ENCODE peak calls at places on chromosomes 5 and 9, in eight cellular contexts. One of them, this sample, is unnamed.

GRCh38 chr9:81032030-81032572 is 657.2 kb downstream of the TLE1 start:
- DNase-seq in trophoblast cell: no peak
- DNase-seq in aorta: peak; percentile 54
- DNase-seq in cardiac muscle cell: no peak
- DNase-seq in body of pancreas: peak; percentile 75
- DNase-seq in IMR-90: peak; percentile 89
- DNase-seq in transverse colon: no peak
- DNase-seq in heart left ventricle: peak; percentile 20
- DNase-seq in this sample: no peak

GRCh38 chr5:129438322-129438721 is 21.8 kb upstream of the ADAMTS19 start:
- DNase-seq in trophoblast cell: no peak
- DNase-seq in body of pancreas: peak; percentile 35
- DNase-seq in heart left ventricle: no peak
- DNase-seq in transverse colon: no peak
- DNase-seq in aorta: no peak
- DNase-seq in cardiac muscle cell: no peak
- DNase-seq in IMR-90: no peak
- DNase-seq in this sample: no peak

GRCh38 chr9:132908635-132909034 is 29.9 kb downstream of the SPACA9 start:
- DNase-seq in trophoblast cell: no peak
- DNase-seq in heart left ventricle: no peak
- DNase-seq in cardiac muscle cell: no peak
- DNase-seq in aorta: no peak
- DNase-seq in body of pancreas: no peak
- DNase-seq in IMR-90: no peak
- DNase-seq in transverse colon: no peak
- DNase-seq in this sample: no peak

GRCh38 chr9:1743121-1743710 is 271.9 kb upstream of the SMARCA2 start:
- DNase-seq in aorta: no peak
- DNase-seq in transverse colon: no peak
- DNase-seq in trophoblast cell: no peak
- DNase-seq in body of pancreas: no peak
- DNase-seq in heart left ventricle: no peak
- DNase-seq in cardiac muscle cell: no peak
- DNase-seq in IMR-90: no peak
- DNase-seq in this sample: no peak

GRCh38 chr5:17238521-17239041 is 21.1 kb downstream of the BASP1 start:
- DNase-seq in IMR-90: peak; percentile 82
- DNase-seq in transverse colon: no peak
- DNase-seq in body of pancreas: no peak
- DNase-seq in cardiac muscle cell: no peak
- DNase-seq in heart left ventricle: no peak
- DNase-seq in trophoblast cell: no peak
- DNase-seq in aorta: no peak
- DNase-seq in this sample: no peak

GRCh38 chr9:94900222-94901018 is 173.9 kb downstream of the AOPEP start:
- DNase-seq in cardiac muscle cell: no peak
- DNase-seq in aorta: no peak
- DNase-seq in body of pancreas: no peak
- DNase-seq in transverse colon: no peak
- DNase-seq in trophoblast cell: no peak
- DNase-seq in IMR-90: peak; percentile 97
- DNase-seq in heart left ventricle: no peak
- DNase-seq in this sample: no peak

GRCh38 chr5:15249152-15249551 is 250.8 kb upstream of the FBXL7 start:
- DNase-seq in cardiac muscle cell: no peak
- DNase-seq in IMR-90: peak; percentile 84
- DNase-seq in trophoblast cell: no peak
- DNase-seq in heart left ventricle: no peak
- DNase-seq in aorta: no peak
- DNase-seq in body of pancreas: no peak
- DNase-seq in transverse colon: no peak
- DNase-seq in this sample: no peak

GRCh38 chr9:110728058-110728457 is 59.5 kb downstream of the MUSK start:
- DNase-seq in cardiac muscle cell: no peak
- DNase-seq in IMR-90: no peak
- DNase-seq in transverse colon: no peak
- DNase-seq in aorta: no peak
- DNase-seq in trophoblast cell: no peak
- DNase-seq in body of pancreas: no peak
- DNase-seq in heart left ventricle: no peak
- DNase-seq in this sample: no peak

GRCh38 chr5:59126665-59127354 is 543.9 kb downstream of the RAB3C start:
- DNase-seq in heart left ventricle: no peak
- DNase-seq in trophoblast cell: peak; percentile 16
- DNase-seq in body of pancreas: no peak
- DNase-seq in cardiac muscle cell: no peak
- DNase-seq in transverse colon: no peak
- DNase-seq in aorta: no peak
- DNase-seq in IMR-90: peak; percentile 55
- DNase-seq in this sample: no peak

GRCh38 chr5:141338538-141339306 is at the start of gene PCDHGA2:
- DNase-seq in IMR-90: peak; percentile 66
- DNase-seq in body of pancreas: no peak
- DNase-seq in heart left ventricle: peak; percentile 52
- DNase-seq in transverse colon: no peak
- DNase-seq in aorta: no peak
- DNase-seq in trophoblast cell: no peak
- DNase-seq in cardiac muscle cell: no peak
- DNase-seq in this sample: no peak

GRCh38 chr5:15594922-15595568 is 95.1 kb downstream of the FBXL7 start:
- DNase-seq in transverse colon: no peak
- DNase-seq in aorta: no peak
- DNase-seq in IMR-90: no peak
- DNase-seq in trophoblast cell: no peak
- DNase-seq in body of pancreas: no peak
- DNase-seq in heart left ventricle: no peak
- DNase-seq in cardiac muscle cell: no peak
- DNase-seq in this sample: no peak

GRCh38 chr9:112856843-112857242 is 33.8 kb downstream of the SLC46A2 start:
- DNase-seq in heart left ventricle: no peak
- DNase-seq in IMR-90: no peak
- DNase-seq in body of pancreas: no peak
- DNase-seq in trophoblast cell: no peak
- DNase-seq in cardiac muscle cell: no peak
- DNase-seq in transverse colon: no peak
- DNase-seq in aorta: no peak
- DNase-seq in this sample: no peak

GRCh38 chr9:34496149-34496712 is 26.6 kb downstream of the ENHO start:
- DNase-seq in body of pancreas: no peak
- DNase-seq in trophoblast cell: no peak
- DNase-seq in heart left ventricle: no peak
- DNase-seq in cardiac muscle cell: no peak
- DNase-seq in transverse colon: no peak
- DNase-seq in aorta: no peak
- DNase-seq in IMR-90: no peak
- DNase-seq in this sample: no peak

GRCh38 chr5:128143911-128144310 is 60.3 kb downstream of the SLC12A2 start:
- DNase-seq in transverse colon: no peak
- DNase-seq in aorta: no peak
- DNase-seq in body of pancreas: no peak
- DNase-seq in trophoblast cell: no peak
- DNase-seq in heart left ventricle: no peak
- DNase-seq in IMR-90: no peak
- DNase-seq in cardiac muscle cell: no peak
- DNase-seq in this sample: no peak

GRCh38 chr9:92328225-92328624 is 2.5 kb downstream of the CENPP start:
- DNase-seq in cardiac muscle cell: peak; percentile 41
- DNase-seq in aorta: no peak
- DNase-seq in trophoblast cell: no peak
- DNase-seq in transverse colon: no peak
- DNase-seq in body of pancreas: no peak
- DNase-seq in heart left ventricle: no peak
- DNase-seq in IMR-90: peak; percentile 78
- DNase-seq in this sample: no peak

DNA sequence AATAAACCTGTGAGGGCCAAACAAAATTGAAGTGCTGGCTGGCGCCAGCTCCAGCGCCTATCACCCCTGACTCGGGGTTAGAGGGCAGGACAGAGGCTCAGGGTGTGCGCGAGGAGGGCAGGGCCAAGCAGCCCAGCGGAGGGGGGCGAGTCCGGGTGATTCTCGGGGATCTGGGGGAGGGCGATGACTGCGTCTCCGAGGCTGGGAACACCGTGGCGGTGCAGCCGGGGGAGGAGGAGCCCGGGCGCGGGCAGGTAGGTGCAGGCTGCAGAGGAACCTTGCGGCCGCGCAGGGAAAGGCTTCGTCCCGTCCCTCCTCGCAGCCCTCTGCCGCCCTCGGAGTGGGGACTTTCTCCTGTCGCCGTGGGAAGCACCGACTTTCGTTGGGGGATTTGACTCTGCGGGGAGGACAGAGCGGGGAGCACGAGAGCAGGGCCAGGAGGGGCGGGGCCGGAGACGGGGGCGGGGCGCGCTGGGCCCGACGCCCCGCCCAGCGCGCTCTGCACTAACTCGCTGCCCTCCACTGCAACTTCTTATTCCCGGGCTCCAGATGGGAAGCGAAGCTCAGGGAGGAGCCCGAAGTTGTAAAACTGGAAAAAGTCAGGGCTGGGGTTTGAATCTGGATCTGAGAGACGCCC is 5.3 kb downstream of the RGS14 start:
- DNase-seq in IMR-90: no peak
- DNase-seq in cardiac muscle cell: peak; percentile 79
- DNase-seq in trophoblast cell: no peak
- DNase-seq in aorta: peak; percentile 68
- DNase-seq in body of pancreas: peak; percentile 79
- DNase-seq in transverse colon: peak; percentile 81
- DNase-seq in heart left ventricle: peak; percentile 63
- DNase-seq in this sample: peak; percentile 83
- H3K4me1 ChIP-seq in IMR-90: peaks cover 9% of the 10 kb centered on the region
- H3K4me1 ChIP-seq in cardiac muscle cell: peaks cover 43% of the 10 kb centered on the region
- H3K4me1 ChIP-seq in trophoblast cell: peaks cover 15% of the 10 kb centered on the region
- H3K4me1 ChIP-seq in aorta: no peaks in the 10 kb centered on the region
- H3K4me1 ChIP-seq in body of pancreas: peaks cover 45% of the 10 kb centered on the region
- H3K4me1 ChIP-seq in transverse colon: peaks cover 66% of the 10 kb centered on the region
- H3K4me1 ChIP-seq in heart left ventricle: peaks cover 37% of the 10 kb centered on the region
- H3K4me1 ChIP-seq in this sample: peaks cover 7% of the 10 kb centered on the region

DNA sequence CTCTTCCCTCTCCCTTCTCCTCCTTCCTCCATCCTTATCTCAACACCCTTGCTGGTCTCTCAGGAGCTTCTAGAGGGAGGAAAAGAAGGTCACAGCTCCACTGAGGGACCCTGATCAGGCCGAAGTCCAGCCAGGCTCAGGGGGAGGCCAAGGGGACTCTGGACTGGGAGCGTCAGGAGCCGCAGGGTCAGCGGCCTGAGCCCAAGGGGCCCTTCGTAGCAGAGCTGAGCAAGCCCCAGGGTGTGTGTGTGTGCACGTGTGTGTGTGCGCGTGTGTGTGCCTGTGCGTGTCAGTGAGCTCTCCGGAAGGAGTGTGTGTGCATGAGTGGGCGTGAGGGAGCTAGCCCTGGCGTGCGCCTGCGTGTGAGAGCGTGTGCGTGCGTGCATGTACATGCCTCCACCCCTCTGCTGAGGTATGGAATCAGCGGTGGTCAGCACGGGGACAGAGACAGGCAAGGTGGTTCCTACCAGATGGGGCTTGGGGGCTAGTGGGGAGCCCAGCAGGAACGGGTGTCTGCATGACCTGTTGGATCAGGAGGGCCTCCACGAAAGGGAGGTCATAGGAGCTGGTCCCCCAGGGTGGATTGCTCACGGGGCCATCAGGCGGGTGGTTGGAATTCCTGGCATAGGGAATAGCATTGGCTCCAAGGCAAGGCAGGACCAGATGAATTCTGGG is 10.0 kb upstream of the AGPAT2 start:
- DNase-seq in transverse colon: no peak
- DNase-seq in heart left ventricle: peak; percentile 28
- DNase-seq in aorta: no peak
- DNase-seq in cardiac muscle cell: no peak
- DNase-seq in IMR-90: no peak
- DNase-seq in trophoblast cell: no peak
- DNase-seq in body of pancreas: peak; percentile 43
- DNase-seq in this sample: no peak
- H3K4me3 ChIP-seq in transverse colon: no peak overlapping the region
- H3K4me3 ChIP-seq in heart left ventricle: no peak overlapping the region
- H3K4me3 ChIP-seq in aorta: no peak overlapping the region
- H3K4me3 ChIP-seq in cardiac muscle cell: no peak overlapping the region
- H3K4me3 ChIP-seq in IMR-90: no peak overlapping the region
- H3K4me3 ChIP-seq in trophoblast cell: peak overlapping the region; percentile 6
- H3K4me3 ChIP-seq in body of pancreas: no peak overlapping the region
- H3K4me3 ChIP-seq in this sample: no peak overlapping the region

DNA sequence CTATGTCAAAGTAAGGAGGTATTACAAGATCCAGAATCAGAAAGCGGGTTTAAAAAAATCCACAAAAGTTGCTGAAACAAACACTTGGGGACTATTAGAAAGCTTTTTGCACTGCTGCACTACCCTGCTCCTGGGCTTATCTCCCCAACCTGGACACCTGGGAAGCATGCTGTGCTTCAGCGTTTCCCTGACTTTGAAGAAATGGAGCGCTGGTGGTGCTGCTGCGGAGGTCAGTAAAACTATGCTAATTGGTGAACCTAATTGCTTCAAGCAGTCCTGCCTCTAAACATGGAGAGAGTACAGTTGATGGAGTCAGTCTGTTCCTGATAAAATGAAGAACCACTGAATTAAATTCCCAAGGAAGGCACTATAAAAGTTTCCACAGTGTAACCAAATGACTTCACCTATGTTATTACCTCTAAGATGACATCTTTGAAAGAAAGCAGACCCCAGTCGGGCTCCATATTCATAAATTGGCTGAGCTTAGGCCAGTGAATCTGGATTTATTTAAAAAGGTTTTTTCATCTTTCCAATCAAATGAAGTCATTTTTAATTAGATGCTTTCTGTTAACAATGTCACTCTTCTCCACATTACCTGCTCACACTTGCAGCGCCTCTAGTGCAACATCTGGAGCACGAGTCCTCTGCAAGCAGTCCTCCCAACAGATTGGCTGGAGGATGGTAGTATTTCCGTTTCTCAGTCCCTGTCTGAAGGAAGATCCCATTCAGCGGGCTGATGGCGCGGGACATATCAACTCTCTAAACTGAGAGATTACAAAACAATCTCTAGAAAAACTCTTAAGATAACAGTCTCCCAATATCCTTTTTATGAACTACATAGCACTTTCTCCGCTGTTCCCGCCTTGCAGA is 11.5 kb downstream of the NR2F1-AS1 start:
- DNase-seq in body of pancreas: no peak
- DNase-seq in IMR-90: no peak
- DNase-seq in trophoblast cell: no peak
- DNase-seq in aorta: no peak
- DNase-seq in transverse colon: no peak
- DNase-seq in cardiac muscle cell: no peak
- DNase-seq in heart left ventricle: no peak
- DNase-seq in this sample: no peak
- H3K27me3 ChIP-seq in body of pancreas: peaks cover 18% of the 10 kb centered on the region
- H3K27me3 ChIP-seq in IMR-90: no peaks in the 10 kb centered on the region
- H3K27me3 ChIP-seq in trophoblast cell: peaks cover 50% of the 10 kb centered on the region
- H3K27me3 ChIP-seq in aorta: no peaks in the 10 kb centered on the region
- H3K27me3 ChIP-seq in transverse colon: peaks cover 90% of the 10 kb centered on the region
- H3K27me3 ChIP-seq in cardiac muscle cell: peaks cover 96% of the 10 kb centered on the region
- H3K27me3 ChIP-seq in heart left ventricle: peaks cover 66% of the 10 kb centered on the region
- H3K27me3 ChIP-seq in this sample: peaks cover 42% of the 10 kb centered on the region

GRCh38 chr5:140250386-140250785 is 52.5 kb downstream of the PFDN1 start:
- DNase-seq in aorta: no peak
- DNase-seq in IMR-90: no peak
- DNase-seq in trophoblast cell: no peak
- DNase-seq in heart left ventricle: no peak
- DNase-seq in transverse colon: no peak
- DNase-seq in body of pancreas: no peak
- DNase-seq in cardiac muscle cell: no peak
- DNase-seq in this sample: no peak
- H3K4me1 ChIP-seq in aorta: no peaks in the 10 kb centered on the region
- H3K4me1 ChIP-seq in IMR-90: peaks cover 34% of the 10 kb centered on the region
- H3K4me1 ChIP-seq in trophoblast cell: peaks cover 35% of the 10 kb centered on the region
- H3K4me1 ChIP-seq in heart left ventricle: peaks cover 69% of the 10 kb centered on the region
- H3K4me1 ChIP-seq in transverse colon: peaks cover 44% of the 10 kb centered on the region
- H3K4me1 ChIP-seq in body of pancreas: no peaks in the 10 kb centered on the region
- H3K4me1 ChIP-seq in cardiac muscle cell: no peaks in the 10 kb centered on the region
- H3K4me1 ChIP-seq in this sample: peaks cover 3% of the 10 kb centered on the region

GRCh38 chr5:143188083-143188482 is 215.4 kb downstream of the NR3C1 start:
- DNase-seq in aorta: no peak
- DNase-seq in body of pancreas: no peak
- DNase-seq in cardiac muscle cell: no peak
- DNase-seq in transverse colon: no peak
- DNase-seq in IMR-90: no peak
- DNase-seq in heart left ventricle: no peak
- DNase-seq in trophoblast cell: no peak
- DNase-seq in this sample: no peak
- H3K4me3 ChIP-seq in aorta: no peak overlapping the region
- H3K4me3 ChIP-seq in body of pancreas: no peak overlapping the region
- H3K4me3 ChIP-seq in cardiac muscle cell: no peak overlapping the region
- H3K4me3 ChIP-seq in transverse colon: no peak overlapping the region
- H3K4me3 ChIP-seq in IMR-90: no peak overlapping the region
- H3K4me3 ChIP-seq in heart left ventricle: no peak overlapping the region
- H3K4me3 ChIP-seq in trophoblast cell: no peak overlapping the region
- H3K4me3 ChIP-seq in this sample: no peak overlapping the region